ENCODE peak calls at places on chromosomes 1 and 21, in four cellular contexts. T, Z, O and Y are unnamed samples.

GRCh38 chr1:53413175-53414001 is 45.8 kb upstream of the DMRTB1 start:
- DNase-seq in T (peak), Z (no peak), O (no peak), Y (no peak)

GRCh38 chr21:32167513-32167912 is 111.3 kb downstream of the MIS18A start:
- DNase-seq in T (no peak), Z (no peak), O (no peak), Y (no peak)

GRCh38 chr1:232439011-232439410 is 190.9 kb downstream of the SIPA1L2 start:
- DNase-seq in T (no peak), Z (no peak), O (no peak), Y (no peak)

GRCh38 chr1:206703647-206704046 is 18.9 kb downstream of the MAPKAPK2 start:
- DNase-seq in T (no peak), Z (no peak), O (no peak), Y (no peak)

GRCh38 chr1:202586018-202586821 is 124.0 kb downstream of the SYT2 start:
- DNase-seq in T (no peak), Z (no peak), O (peak), Y (no peak)

GRCh38 chr1:207407655-207408256 is 46.4 kb upstream of the CR2 start:
- DNase-seq in T (no peak), Z (no peak), O (no peak), Y (no peak)

GRCh38 chr1:5388622-5389021 is 603.6 kb downstream of the NPHP4 start:
- DNase-seq in T (no peak), Z (no peak), O (no peak), Y (no peak)

GRCh38 chr21:21690068-21690665 is 692.0 kb downstream of the NCAM2 start:
- DNase-seq in T (no peak), Z (no peak), O (no peak), Y (no peak)

GRCh38 chr1:51564124-51564523 is 45.1 kb upstream of the EPS15 start:
- DNase-seq in T (no peak), Z (no peak), O (peak), Y (no peak)

GRCh38 chr1:202623075-202623474 is 87.2 kb downstream of the SYT2 start:
- DNase-seq in T (no peak), Z (no peak), O (peak), Y (no peak)

GRCh38 chr21:25855591-25855990 is 120.8 kb downstream of the GABPA start:
- DNase-seq in T (no peak), Z (no peak), O (no peak), Y (no peak)

GRCh38 chr1:45327644-45328515 is 1.2 kb downstream of the HPDL start:
- DNase-seq in T (no peak), Z (no peak), O (no peak), Y (no peak)

GRCh38 chr1:21099034-21099868 is 77.4 kb downstream of the EIF4G3 start:
- DNase-seq in T (no peak), Z (no peak), O (no peak), Y (no peak)

GRCh38 chr1:17632541-17633193 is 93.2 kb downstream of the ARHGEF10L start:
- DNase-seq in T (no peak), Z (no peak), O (no peak), Y (no peak)

GRCh38 chr1:66452982-66453381 is 81.0 kb upstream of the SGIP1 start:
- DNase-seq in T (no peak), Z (no peak), O (no peak), Y (no peak)

GRCh38 chr1:24393892-24394291 is 19.7 kb downstream of the STPG1 start:
- DNase-seq in T (no peak), Z (no peak), O (no peak), Y (no peak)

GRCh38 chr1:165943198-165943597 is 115.8 kb downstream of the UCK2 start:
- DNase-seq in T (no peak), Z (no peak), O (no peak), Y (no peak)

GRCh38 chr1:2253036-2253796 is 25.1 kb downstream of the SKI start:
- DNase-seq in T (no peak), Z (no peak), O (no peak), Y (no peak)

GRCh38 chr1:11670747-11671146 is 6.7 kb downstream of the FBXO6 start:
- DNase-seq in T (no peak), Z (no peak), O (no peak), Y (no peak)

GRCh38 chr1:215566556-215567490 is at the start of gene KCTD3:
- DNase-seq in T (no peak), Z (peak), O (peak), Y (peak)

GRCh38 chr1:90831910-90832309 is 114.8 kb upstream of the BARHL2 start:
- DNase-seq in T (no peak), Z (peak), O (no peak), Y (peak)

GRCh38 chr1:209257021-209257420 is 326.5 kb upstream of the CAMK1G start:
- DNase-seq in T (no peak), Z (no peak), O (no peak), Y (no peak)